ENCODE peak calls at places on chromosomes 6 and 20, in six cellular contexts. I is brain microvascular endothelial cell; P is activated CD8-positive, alpha-beta memory T cell treated with anti-CD3 and anti-CD28 coated beads for 4 hours; J is progenitor cell of endocrine pancreas; A is GM13976; Z is amygdala. W is an unnamed sample.

GRCh38 chr20:37911838-37912273 is 8.9 kb downstream of the VSTM2L start:
- DNase-seq in I (no peak), P (no peak), J (no peak), A (peak), Z (no peak), W (no peak)

GRCh38 chr20:50992336-50992732 is 30.6 kb downstream of the KCNG1 start:
- DNase-seq in I (no peak), P (no peak), J (no peak), A (no peak), Z (no peak), W (no peak)

GRCh38 chr6:9527679-9528286 is 887.1 kb downstream of the TFAP2A start:
- DNase-seq in I (no peak), P (no peak), J (no peak), A (no peak), Z (no peak), W (no peak)

GRCh38 chr6:74248966-74249365 is 553.0 kb downstream of the CD109 start:
- DNase-seq in I (no peak), P (no peak), J (no peak), A (no peak), Z (no peak), W (no peak)

GRCh38 chr6:97677626-97678025 is 394.6 kb upstream of the MMS22L start:
- DNase-seq in I (no peak), P (no peak), J (no peak), A (no peak), Z (no peak), W (no peak)

GRCh38 chr6:168107191-168107940 is 28.4 kb upstream of the FRMD1 start:
- DNase-seq in I (no peak), P (no peak), J (no peak), A (no peak), Z (no peak), W (no peak)

GRCh38 chr6:26521485-26522391 is 16.4 kb upstream of the HMGN4 start:
- DNase-seq in I (peak), P (peak), J (peak), A (peak), Z (peak), W (peak)

GRCh38 chr20:10832146-10832545 is 158.3 kb upstream of the JAG1 start:
- DNase-seq in I (peak), P (no peak), J (no peak), A (no peak), Z (no peak), W (no peak)

GRCh38 chr6:109690373-109690739 is 646 bp downstream of the AK9 start:
- DNase-seq in I (no peak), P (peak), J (peak), A (peak), Z (peak), W (no peak)

GRCh38 chr20:58086763-58087566 is 141.5 kb downstream of the ANKRD60 start:
- DNase-seq in I (peak), P (no peak), J (peak), A (peak), Z (no peak), W (no peak)

GRCh38 chr20:25374842-25375241 is 15.8 kb downstream of the ABHD12 start:
- DNase-seq in I (no peak), P (no peak), J (no peak), A (no peak), Z (no peak), W (no peak)

GRCh38 chr6:43096451-43097097 is 20.5 kb downstream of the PTK7 start:
- DNase-seq in I (peak), P (no peak), J (peak), A (no peak), Z (no peak), W (no peak)

GRCh38 chr6:116450769-116451740 is 10.1 kb upstream of the CALHM6 start:
- DNase-seq in I (no peak), P (no peak), J (no peak), A (peak), Z (no peak), W (peak)

GRCh38 chr20:33684533-33685327 is 1.5 kb downstream of the E2F1 start:
- DNase-seq in I (no peak), P (no peak), J (no peak), A (no peak), Z (no peak), W (no peak)

GRCh38 chr20:41408131-41408789 is 41.6 kb upstream of the EMILIN3 start:
- DNase-seq in I (no peak), P (no peak), J (no peak), A (no peak), Z (no peak), W (no peak)